ENCODE peak calls at places on chromosomes 11 and 22, in five cellular contexts. I is activated naive CD4-positive, alpha-beta T cell treated with anti-CD3 and anti-CD28 coated beads, Interleukin-2, amount 50 U/mL, for 72 hours; K is IMR-90; C is stimulated activated naive CD8-positive, alpha-beta T cell treated with anti-CD3 and anti-CD28 coated beads, Interleukin-15, Interleukin-2, amounts not matched to agents 100 U/mL and 50 U/mL, for 24 hours; N is Calu3. S is an unnamed sample.

GRCh38 chr11:100890779-100891178 is 203.7 kb downstream of the ARHGAP42 start:
- DNase-seq in N (no peak), C (no peak), I (no peak), K (peak; percentile 98), S (no peak)

GRCh38 chr11:12689029-12689755 is 15.0 kb downstream of the TEAD1 start:
- DNase-seq in N (no peak), C (no peak), K (no peak), I (no peak), S (no peak)

GRCh38 chr11:16861867-16862266 is 123.4 kb downstream of the C11orf58 start:
- DNase-seq in K (no peak), C (no peak), N (no peak), I (no peak), S (no peak)

GRCh38 chr11:74981888-74982287 is 6.8 kb upstream of the NEU3 start:
- DNase-seq in K (no peak), N (no peak), I (no peak), C (no peak), S (no peak)

GRCh38 chr11:44823006-44823405 is 96.2 kb downstream of the TSPAN18 start:
- DNase-seq in I (no peak), N (no peak), K (no peak), C (peak; percentile 21), S (no peak)

GRCh38 chr22:41479671-41480396 is 10.9 kb downstream of the ACO2 start:
- DNase-seq in K (peak; percentile 73), N (no peak), C (no peak), I (no peak), S (no peak)

GRCh38 chr11:111419181-111419580 is 40.1 kb upstream of the POU2AF1 start:
- DNase-seq in K (no peak), I (no peak), N (no peak), C (no peak), S (no peak)

GRCh38 chr11:121482231-121483129 is 29.7 kb upstream of the SORL1-AS1 start:
- DNase-seq in K (no peak), I (no peak), C (peak; percentile 56), N (no peak), S (no peak)

GRCh38 chr11:61352038-61352437 is 9.6 kb downstream of the CYB561A3 start:
- DNase-seq in I (no peak), C (no peak), K (no peak), N (no peak), S (no peak)

GRCh38 chr11:125892071-125892470 is 4.6 kb downstream of the HYLS1 start:
- DNase-seq in I (no peak), K (peak; percentile 75), N (no peak), C (no peak), S (no peak)

GRCh38 chr22:24327827-24328226 is 57.2 kb downstream of the SPECC1L start:
- DNase-seq in I (no peak), C (no peak), K (no peak), N (no peak), S (no peak)

GRCh38 chr11:126054412-126054811 is 8.3 kb downstream of the CDON start:
- DNase-seq in K (no peak), I (no peak), C (no peak), N (no peak), S (no peak)

GRCh38 chr11:65209711-65210360 is 28.1 kb downstream of the CAPN1 start:
- DNase-seq in K (no peak), C (no peak), N (no peak), I (no peak), S (no peak)

GRCh38 chr11:96227244-96227643 is 115.8 kb downstream of the MAML2 start:
- DNase-seq in K (no peak), N (no peak), C (no peak), I (no peak), S (no peak)

GRCh38 chr11:63833048-63833447 is 5.9 kb upstream of the MARK2 start:
- DNase-seq in C (no peak), N (no peak), K (no peak), I (no peak), S (no peak)

GRCh38 chr11:97856666-97857065 is 1164.1 kb upstream of the CNTN5 start:
- DNase-seq in C (no peak), I (no peak), N (no peak), K (no peak), S (no peak)

GRCh38 chr11:32052218-32052617 is 38.7 kb upstream of the RCN1 start:
- DNase-seq in I (peak; percentile 62), N (peak; percentile 64), K (peak; percentile 58), C (peak; percentile 58), S (peak; percentile 17)

GRCh38 chr11:10715571-10715970 is 22.0 kb upstream of the IRAG1 start:
- DNase-seq in C (no peak), I (no peak), K (no peak), N (no peak), S (no peak)